ENCODE peak calls at places on chromosomes 1 and 21, in six cellular contexts. B is SJSA1, Q is endothelial cell, X is NCI-H82, Y is AG08396, O is NAMALWA. V is an unnamed sample.

GRCh38 chr1:181043025-181043880 is 9.5 kb downstream of the MR1 start:
- DNase-seq in X (peak), B (no peak), O (no peak), Q (no peak), Y (no peak), V (peak)

GRCh38 chr1:90959352-90960206 is 62.3 kb downstream of the ZNF644 start:
- DNase-seq in O (no peak), Q (no peak), X (no peak), Y (no peak), B (no peak), V (peak)

GRCh38 chr1:113103977-113104376 is 31.0 kb downstream of the LRIG2 start:
- DNase-seq in X (no peak), Y (no peak), B (no peak), O (no peak), Q (no peak), V (no peak)

GRCh38 chr1:24893431-24893830 is 36.6 kb downstream of the RUNX3 start:
- DNase-seq in O (no peak), Y (no peak), X (no peak), B (no peak), Q (no peak), V (no peak)

GRCh38 chr1:22025368-22026154 is 24.1 kb downstream of the CELA3A start:
- DNase-seq in X (peak), B (peak), O (peak), Y (peak), Q (peak), V (peak)

GRCh38 chr1:64309468-64309867 is 106.0 kb downstream of the UBE2U start:
- DNase-seq in B (no peak), O (no peak), Y (no peak), Q (no peak), X (no peak), V (no peak)

GRCh38 chr1:205582471-205583291 is 49.1 kb downstream of the ELK4 start:
- DNase-seq in Q (no peak), B (no peak), X (no peak), Y (no peak), O (no peak), V (no peak)

GRCh38 chr1:200972985-200973742 is 50.4 kb downstream of the KIF21B start:
- DNase-seq in X (no peak), Q (no peak), O (no peak), B (no peak), Y (no peak), V (no peak)

GRCh38 chr1:8239039-8239305 is 78.9 kb upstream of the SLC45A1 start:
- DNase-seq in O (no peak), X (no peak), Y (no peak), Q (no peak), B (no peak), V (no peak)

GRCh38 chr21:46604975-46605758 is at the start of gene S100B:
- DNase-seq in B (no peak), Q (no peak), O (no peak), Y (no peak), X (no peak), V (peak)